ENCODE peak calls at places on chromosomes 11 and 22, in six cellular contexts. One of them, this sample, is unnamed. For H3K4me1, the result is how much of the 10 kb centered on the place peaks cover.

GRCh38 chr22:27032121-27032761 is 374.9 kb downstream of the MIAT start:
- DNase-seq in ascending aorta: peak
- DNase-seq in sigmoid colon: peak
- DNase-seq in A549: no peak
- DNase-seq in lower lobe of right lung: no peak
- DNase-seq in pancreas: peak
- DNase-seq in this sample: no peak

GRCh38 chr11:125075900-125076317 is 12.8 kb downstream of the SLC37A2 start:
- DNase-seq in ascending aorta: no peak
- DNase-seq in sigmoid colon: peak
- DNase-seq in A549: no peak
- DNase-seq in lower lobe of right lung: peak
- DNase-seq in pancreas: no peak
- DNase-seq in this sample: no peak

GRCh38 chr22:44449061-44449682 is 48.9 kb downstream of the RTL6 start:
- DNase-seq in ascending aorta: peak
- DNase-seq in sigmoid colon: no peak
- DNase-seq in A549: peak
- DNase-seq in lower lobe of right lung: no peak
- DNase-seq in pancreas: no peak
- DNase-seq in this sample: no peak

GRCh38 chr11:60950933-60951610 is 904 bp downstream of the SLC15A3 start:
- DNase-seq in ascending aorta: no peak
- DNase-seq in sigmoid colon: no peak
- DNase-seq in A549: no peak
- DNase-seq in lower lobe of right lung: peak
- DNase-seq in pancreas: no peak
- DNase-seq in this sample: peak

GRCh38 chr11:16012125-16012751 is 344.1 kb downstream of the SOX6 start:
- DNase-seq in ascending aorta: no peak
- DNase-seq in sigmoid colon: no peak
- DNase-seq in A549: no peak
- DNase-seq in lower lobe of right lung: no peak
- DNase-seq in pancreas: no peak
- DNase-seq in this sample: no peak

GRCh38 chr11:66365711-66366619 is 5.6 kb downstream of the SLC29A2 start:
- DNase-seq in ascending aorta: no peak
- DNase-seq in sigmoid colon: peak
- DNase-seq in A549: no peak
- DNase-seq in lower lobe of right lung: no peak
- DNase-seq in pancreas: no peak
- DNase-seq in this sample: no peak

GRCh38 chr11:73242291-73243092 is 24.4 kb downstream of the P2RY2 start:
- DNase-seq in ascending aorta: peak
- DNase-seq in sigmoid colon: peak
- DNase-seq in A549: peak
- DNase-seq in lower lobe of right lung: peak
- DNase-seq in pancreas: peak
- DNase-seq in this sample: peak

GRCh38 chr11:128498846-128499245 is 88.5 kb downstream of the ETS1 start:
- DNase-seq in ascending aorta: no peak
- DNase-seq in sigmoid colon: no peak
- DNase-seq in A549: no peak
- DNase-seq in lower lobe of right lung: no peak
- DNase-seq in pancreas: no peak
- DNase-seq in this sample: no peak

GRCh38 chr11:69746780-69747742 is 28.1 kb downstream of the FGF4 start:
- DNase-seq in ascending aorta: no peak
- DNase-seq in sigmoid colon: no peak
- DNase-seq in A549: no peak
- DNase-seq in lower lobe of right lung: no peak
- DNase-seq in pancreas: no peak
- DNase-seq in this sample: no peak

GRCh38 chr11:11036185-11037161 is 178.6 kb upstream of the ZBED5 start:
- DNase-seq in ascending aorta: no peak
- DNase-seq in sigmoid colon: no peak
- DNase-seq in A549: peak
- DNase-seq in lower lobe of right lung: no peak
- DNase-seq in pancreas: no peak
- DNase-seq in this sample: peak

GRCh38 chr11:7442588-7443215 is 42.6 kb upstream of the OLFML1 start:
- DNase-seq in ascending aorta: peak
- DNase-seq in sigmoid colon: peak
- DNase-seq in A549: peak
- DNase-seq in lower lobe of right lung: peak
- DNase-seq in pancreas: no peak
- DNase-seq in this sample: peak

GRCh38 chr22:25554321-25555088 is 10.0 kb upstream of the GRK3 start:
- DNase-seq in ascending aorta: no peak
- DNase-seq in sigmoid colon: no peak
- DNase-seq in A549: no peak
- DNase-seq in lower lobe of right lung: no peak
- DNase-seq in pancreas: no peak
- DNase-seq in this sample: no peak

GRCh38 chr11:101867951-101868350 is 46.9 kb upstream of the CEP126 start:
- DNase-seq in ascending aorta: no peak
- DNase-seq in sigmoid colon: no peak
- DNase-seq in A549: peak
- DNase-seq in lower lobe of right lung: no peak
- DNase-seq in pancreas: no peak
- DNase-seq in this sample: no peak

GRCh38 chr22:29773233-29773632 is 6.1 kb downstream of the UQCR10 start:
- DNase-seq in ascending aorta: no peak
- DNase-seq in sigmoid colon: no peak
- DNase-seq in A549: peak
- DNase-seq in lower lobe of right lung: no peak
- DNase-seq in pancreas: no peak
- DNase-seq in this sample: no peak

GRCh38 chr11:73143126-73143838 is 1.2 kb upstream of the FCHSD2 start:
- DNase-seq in ascending aorta: no peak
- DNase-seq in sigmoid colon: no peak
- DNase-seq in A549: no peak
- DNase-seq in lower lobe of right lung: no peak
- DNase-seq in pancreas: no peak
- DNase-seq in this sample: no peak

GRCh38 chr11:80155412-80156017 is 714.7 kb upstream of the TENM4 start:
- DNase-seq in ascending aorta: no peak
- DNase-seq in sigmoid colon: no peak
- DNase-seq in A549: peak
- DNase-seq in lower lobe of right lung: no peak
- DNase-seq in pancreas: no peak
- DNase-seq in this sample: peak
- TF ChIP-seq CTCF in ascending aorta: no peak
- TF ChIP-seq CTCF in sigmoid colon: no peak
- TF ChIP-seq CTCF in A549: peak
- TF ChIP-seq CTCF in lower lobe of right lung: peak
- TF ChIP-seq CTCF in pancreas: no peak
- TF ChIP-seq CTCF in this sample: no peak

GRCh38 chr22:47055073-47055355 is 292.6 kb downstream of the TBC1D22A start:
- DNase-seq in ascending aorta: no peak
- DNase-seq in sigmoid colon: peak
- DNase-seq in A549: no peak
- DNase-seq in lower lobe of right lung: peak
- DNase-seq in pancreas: no peak
- DNase-seq in this sample: no peak
- H3K4me3 ChIP-seq in ascending aorta: no peak
- H3K4me3 ChIP-seq in sigmoid colon: no peak
- H3K4me3 ChIP-seq in A549: no peak
- H3K4me3 ChIP-seq in lower lobe of right lung: no peak
- H3K4me3 ChIP-seq in pancreas: no peak
- H3K4me3 ChIP-seq in this sample: no peak

GRCh38 chr22:38867496-38868285 is 4.3 kb downstream of the CBX6 start:
- DNase-seq in ascending aorta: peak
- DNase-seq in sigmoid colon: peak
- DNase-seq in A549: no peak
- DNase-seq in lower lobe of right lung: peak
- DNase-seq in pancreas: peak
- DNase-seq in this sample: no peak
- H3K4me1 ChIP-seq in ascending aorta: under half
- H3K4me1 ChIP-seq in sigmoid colon: half or more
- H3K4me1 ChIP-seq in A549: under half
- H3K4me1 ChIP-seq in lower lobe of right lung: half or more
- H3K4me1 ChIP-seq in pancreas: under half
- H3K4me1 ChIP-seq in this sample: under half

GRCh38 chr11:117713676-117714075 is 83.3 kb downstream of the DSCAML1 start:
- DNase-seq in ascending aorta: no peak
- DNase-seq in sigmoid colon: no peak
- DNase-seq in A549: no peak
- DNase-seq in lower lobe of right lung: no peak
- DNase-seq in pancreas: no peak
- DNase-seq in this sample: no peak
- TF ChIP-seq CTCF in ascending aorta: no peak
- TF ChIP-seq CTCF in sigmoid colon: no peak
- TF ChIP-seq CTCF in A549: no peak
- TF ChIP-seq CTCF in lower lobe of right lung: no peak
- TF ChIP-seq CTCF in pancreas: no peak
- TF ChIP-seq CTCF in this sample: no peak

GRCh38 chr22:50114221-50114981 is 24.6 kb downstream of the MOV10L1 start:
- DNase-seq in ascending aorta: no peak
- DNase-seq in sigmoid colon: no peak
- DNase-seq in A549: no peak
- DNase-seq in lower lobe of right lung: peak
- DNase-seq in pancreas: no peak
- DNase-seq in this sample: no peak
- H3K4me3 ChIP-seq in ascending aorta: no peak
- H3K4me3 ChIP-seq in sigmoid colon: no peak
- H3K4me3 ChIP-seq in A549: no peak
- H3K4me3 ChIP-seq in lower lobe of right lung: peak
- H3K4me3 ChIP-seq in pancreas: no peak
- H3K4me3 ChIP-seq in this sample: no peak

GRCh38 chr11:76761959-76762358 is 21.2 kb upstream of the TSKU start:
- DNase-seq in ascending aorta: no peak
- DNase-seq in sigmoid colon: peak
- DNase-seq in A549: no peak
- DNase-seq in lower lobe of right lung: no peak
- DNase-seq in pancreas: no peak
- DNase-seq in this sample: no peak
- H3K4me1 ChIP-seq in ascending aorta: under half
- H3K4me1 ChIP-seq in sigmoid colon: under half
- H3K4me1 ChIP-seq in A549: half or more
- H3K4me1 ChIP-seq in lower lobe of right lung: under half
- H3K4me1 ChIP-seq in pancreas: under half
- H3K4me1 ChIP-seq in this sample: under half

GRCh38 chr11:27812341-27812740 is 112.1 kb upstream of the BDNF start:
- DNase-seq in ascending aorta: no peak
- DNase-seq in sigmoid colon: no peak
- DNase-seq in A549: no peak
- DNase-seq in lower lobe of right lung: no peak
- DNase-seq in pancreas: no peak
- DNase-seq in this sample: no peak
- TF ChIP-seq CTCF in ascending aorta: no peak
- TF ChIP-seq CTCF in sigmoid colon: no peak
- TF ChIP-seq CTCF in A549: no peak
- TF ChIP-seq CTCF in lower lobe of right lung: no peak
- TF ChIP-seq CTCF in pancreas: no peak
- TF ChIP-seq CTCF in this sample: no peak